ENCODE peak calls at places on chromosomes 3 and 15, in four cellular contexts. One of them, this sample, is unnamed.

GRCh38 chr3:120140098-120140742 is 46.0 kb upstream of the GSK3B start:
- DNase-seq in heart left ventricle: no peak
- DNase-seq in thoracic aorta: no peak
- DNase-seq in GM12878: no peak
- DNase-seq in this sample: no peak

GRCh38 chr15:86538141-86538540 is 458.5 kb downstream of the AGBL1 start:
- DNase-seq in heart left ventricle: no peak
- DNase-seq in thoracic aorta: no peak
- DNase-seq in GM12878: no peak
- DNase-seq in this sample: no peak

GRCh38 chr3:3509665-3510064 is 289.6 kb upstream of the LRRN1 start:
- DNase-seq in heart left ventricle: no peak
- DNase-seq in thoracic aorta: no peak
- DNase-seq in GM12878: no peak
- DNase-seq in this sample: no peak

GRCh38 chr3:127820871-127821853 is 1.2 kb downstream of the MGLL start:
- DNase-seq in heart left ventricle: no peak
- DNase-seq in thoracic aorta: no peak
- DNase-seq in GM12878: no peak
- DNase-seq in this sample: no peak

GRCh38 chr3:3605181-3605580 is 194.1 kb upstream of the LRRN1 start:
- DNase-seq in heart left ventricle: no peak
- DNase-seq in thoracic aorta: no peak
- DNase-seq in GM12878: no peak
- DNase-seq in this sample: no peak

GRCh38 chr3:56122911-56123310 is 345.4 kb downstream of the ERC2 start:
- DNase-seq in heart left ventricle: no peak
- DNase-seq in thoracic aorta: no peak
- DNase-seq in GM12878: no peak
- DNase-seq in this sample: no peak

GRCh38 chr3:186938716-186939115 is 8.4 kb downstream of the ST6GAL1 start:
- DNase-seq in heart left ventricle: peak; percentile 78
- DNase-seq in thoracic aorta: no peak
- DNase-seq in GM12878: no peak
- DNase-seq in this sample: no peak

GRCh38 chr3:101938262-101938847 is 89.0 kb downstream of the NFKBIZ start:
- DNase-seq in heart left ventricle: no peak
- DNase-seq in thoracic aorta: no peak
- DNase-seq in GM12878: no peak
- DNase-seq in this sample: no peak

DNA sequence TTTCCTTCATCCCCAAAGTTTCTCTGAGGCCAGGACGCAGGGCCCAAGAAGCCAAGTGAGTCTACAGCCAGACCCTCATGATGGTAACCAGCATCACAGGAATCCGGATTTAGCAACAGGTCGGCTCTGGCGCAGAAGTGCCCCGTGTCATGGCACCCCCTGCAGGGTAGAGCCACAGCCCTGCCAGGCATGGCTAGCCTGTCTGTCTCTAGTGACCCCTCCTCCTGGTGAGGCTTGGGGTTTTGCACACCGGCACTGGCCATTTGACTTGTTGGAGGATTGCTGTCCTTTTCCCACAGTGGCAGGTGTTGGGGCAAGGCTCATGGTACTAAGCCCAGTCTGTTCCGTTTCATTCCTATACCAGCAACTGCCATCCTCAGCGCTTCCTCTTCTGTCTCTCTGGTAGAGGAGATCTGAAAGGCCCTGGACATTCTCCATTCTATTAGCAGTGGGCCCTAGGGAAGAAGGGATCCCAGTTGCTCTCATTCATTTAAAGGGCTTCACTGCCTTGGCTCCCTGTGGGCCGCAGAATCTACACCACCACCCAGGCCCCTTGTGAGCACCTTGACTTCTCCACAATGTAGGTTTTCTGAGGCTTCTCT is 9.4 kb upstream of the CHAC1 start:
- DNase-seq in heart left ventricle: no peak
- DNase-seq in thoracic aorta: no peak
- DNase-seq in GM12878: no peak
- DNase-seq in this sample: no peak
- H3K27ac ChIP-seq in heart left ventricle: no peak overlapping the region
- H3K27ac ChIP-seq in thoracic aorta: no peak overlapping the region
- H3K27ac ChIP-seq in GM12878: no peak overlapping the region
- H3K27ac ChIP-seq in this sample: no peak overlapping the region

GRCh38 chr15:94081829-94082228 is 149.5 kb upstream of the MCTP2 start:
- DNase-seq in heart left ventricle: no peak
- DNase-seq in thoracic aorta: no peak
- DNase-seq in GM12878: no peak
- DNase-seq in this sample: no peak

GRCh38 chr15:94080416-94080815 is 150.9 kb upstream of the MCTP2 start:
- DNase-seq in heart left ventricle: peak; percentile 71
- DNase-seq in thoracic aorta: no peak
- DNase-seq in GM12878: no peak
- DNase-seq in this sample: no peak

GRCh38 chr15:94080989-94081605 is 150.3 kb upstream of the MCTP2 start:
- DNase-seq in heart left ventricle: no peak
- DNase-seq in thoracic aorta: no peak
- DNase-seq in GM12878: no peak
- DNase-seq in this sample: no peak

GRCh38 chr15:94086360-94086759 is 145.0 kb upstream of the MCTP2 start:
- DNase-seq in heart left ventricle: no peak
- DNase-seq in thoracic aorta: no peak
- DNase-seq in GM12878: no peak
- DNase-seq in this sample: no peak

DNA sequence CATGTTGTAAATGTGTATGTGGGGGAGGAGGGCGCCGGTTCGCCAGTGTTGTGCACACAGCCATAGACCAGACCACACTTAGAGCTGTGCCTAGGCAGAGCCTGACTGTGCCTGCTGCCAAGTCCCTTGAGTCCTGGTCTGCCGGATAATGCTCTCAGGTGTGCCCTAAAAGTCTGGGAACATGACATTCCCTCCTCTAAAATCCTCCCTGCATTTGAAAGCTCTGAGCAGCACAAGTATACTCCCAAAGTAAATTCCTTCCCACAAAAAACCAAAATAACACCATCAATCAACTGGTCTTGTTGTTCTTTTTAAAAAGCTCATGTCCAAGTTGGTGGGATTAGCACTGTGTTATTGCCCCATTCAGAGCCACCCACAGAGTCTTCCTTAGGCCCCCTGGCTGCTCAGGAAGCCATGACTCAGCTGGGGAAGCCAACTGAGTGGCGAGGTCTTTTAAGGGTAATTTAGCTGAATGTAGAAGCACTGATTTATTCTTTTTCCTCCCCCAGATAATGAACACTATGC is 147.8 kb upstream of the MCTP2 start:
- DNase-seq in heart left ventricle: no peak
- DNase-seq in thoracic aorta: no peak
- DNase-seq in GM12878: no peak
- DNase-seq in this sample: no peak
- H3K27me3 ChIP-seq in heart left ventricle: no peaks in the 10 kb centered on the region
- H3K27me3 ChIP-seq in thoracic aorta: no peaks in the 10 kb centered on the region
- H3K27me3 ChIP-seq in GM12878: peaks cover 2% of the 10 kb centered on the region
- H3K27me3 ChIP-seq in this sample: no peaks in the 10 kb centered on the region

DNA sequence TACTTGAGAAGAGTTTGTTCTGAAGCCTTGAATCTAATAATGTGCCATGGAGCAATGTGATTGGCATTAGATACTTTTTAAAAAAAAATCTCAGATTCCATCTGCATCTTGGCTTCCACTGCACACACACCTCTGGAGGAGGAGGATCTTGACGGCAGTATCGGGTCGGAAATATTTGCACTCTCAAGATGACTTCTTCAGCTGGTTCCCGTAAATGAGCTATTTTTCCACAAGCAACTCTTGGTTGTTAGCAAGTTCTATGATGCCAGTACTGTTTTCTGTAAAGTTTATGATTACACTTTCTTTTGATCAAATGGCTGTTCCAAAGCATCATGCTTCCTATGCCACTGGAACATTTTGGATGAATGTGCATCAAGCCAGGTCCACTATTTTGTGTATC is 43.7 kb downstream of the CCR3 start:
- DNase-seq in heart left ventricle: no peak
- DNase-seq in thoracic aorta: no peak
- DNase-seq in GM12878: no peak
- DNase-seq in this sample: no peak
- H3K27ac ChIP-seq in heart left ventricle: peak overlapping the region; percentile 28
- H3K27ac ChIP-seq in thoracic aorta: no peak overlapping the region
- H3K27ac ChIP-seq in GM12878: no peak overlapping the region
- H3K27ac ChIP-seq in this sample: no peak overlapping the region

GRCh38 chr15:26873846-26874245 is 7.0 kb downstream of the GABRA5 start:
- DNase-seq in heart left ventricle: peak; percentile 48
- DNase-seq in thoracic aorta: no peak
- DNase-seq in GM12878: no peak
- DNase-seq in this sample: peak; percentile 62

GRCh38 chr15:26879770-26880169 is 12.9 kb downstream of the GABRA5 start:
- DNase-seq in heart left ventricle: no peak
- DNase-seq in thoracic aorta: no peak
- DNase-seq in GM12878: no peak
- DNase-seq in this sample: peak; percentile 40

GRCh38 chr15:26875476-26875850 is 8.6 kb downstream of the GABRA5 start:
- DNase-seq in heart left ventricle: no peak
- DNase-seq in thoracic aorta: no peak
- DNase-seq in GM12878: no peak
- DNase-seq in this sample: no peak

GRCh38 chr15:26874774-26875475 is 8.1 kb downstream of the GABRA5 start:
- DNase-seq in heart left ventricle: no peak
- DNase-seq in thoracic aorta: no peak
- DNase-seq in GM12878: no peak
- DNase-seq in this sample: no peak

DNA sequence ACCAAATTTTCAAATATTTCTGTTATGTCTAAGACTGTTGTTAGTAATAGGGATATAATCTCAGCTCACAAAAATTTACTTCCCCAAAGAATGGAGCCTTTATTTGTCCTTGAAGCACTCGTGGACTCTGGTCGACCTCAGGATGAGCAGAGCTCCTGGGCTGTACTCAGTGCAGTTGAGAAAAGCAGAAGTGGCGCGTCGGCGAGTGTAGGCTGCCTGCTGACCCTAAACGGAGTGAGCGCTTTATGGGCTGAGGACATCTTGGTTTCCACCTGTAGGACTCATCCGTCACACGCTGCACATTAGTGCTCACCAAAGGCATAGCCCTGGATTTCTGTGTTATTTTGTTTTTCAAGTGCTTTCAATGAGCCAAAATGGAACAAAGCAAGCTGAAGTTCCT is 11.0 kb downstream of the GABRA5 start:
- DNase-seq in heart left ventricle: no peak
- DNase-seq in thoracic aorta: no peak
- DNase-seq in GM12878: no peak
- DNase-seq in this sample: no peak
- H3K27me3 ChIP-seq in heart left ventricle: peaks cover 9% of the 10 kb centered on the region
- H3K27me3 ChIP-seq in thoracic aorta: no peaks in the 10 kb centered on the region
- H3K27me3 ChIP-seq in GM12878: no peaks in the 10 kb centered on the region
- H3K27me3 ChIP-seq in this sample: no peaks in the 10 kb centered on the region

DNA sequence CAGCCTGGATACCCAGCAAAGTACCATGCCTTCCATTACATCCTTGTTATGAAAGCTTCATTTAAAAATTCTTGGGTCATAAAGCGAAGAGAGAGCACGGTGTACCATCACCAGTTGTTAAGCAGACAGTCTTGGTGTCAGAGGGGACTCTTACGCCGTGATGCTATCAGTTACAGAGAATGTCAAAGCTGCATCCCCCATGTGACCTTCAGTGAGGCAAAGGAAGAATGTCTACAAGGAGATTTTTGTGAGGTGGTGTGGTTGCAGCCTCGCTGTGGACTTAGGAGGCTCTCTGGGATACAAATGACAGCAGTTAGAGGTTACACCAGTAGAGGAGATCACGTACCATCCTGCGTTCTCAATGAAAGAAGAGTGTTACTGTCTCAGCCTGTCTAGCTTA is 278.3 kb downstream of the FEZF2 start:
- DNase-seq in heart left ventricle: no peak
- DNase-seq in thoracic aorta: no peak
- DNase-seq in GM12878: no peak
- DNase-seq in this sample: no peak
- H3K27ac ChIP-seq in heart left ventricle: no peak overlapping the region
- H3K27ac ChIP-seq in thoracic aorta: peak overlapping the region; percentile 79
- H3K27ac ChIP-seq in GM12878: no peak overlapping the region
- H3K27ac ChIP-seq in this sample: no peak overlapping the region

GRCh38 chr15:89381330-89381729 is 46.7 kb upstream of the POLG start:
- DNase-seq in heart left ventricle: no peak
- DNase-seq in thoracic aorta: no peak
- DNase-seq in GM12878: no peak
- DNase-seq in this sample: no peak

GRCh38 chr15:89379818-89380217 is 45.2 kb upstream of the POLG start:
- DNase-seq in heart left ventricle: no peak
- DNase-seq in thoracic aorta: no peak
- DNase-seq in GM12878: no peak
- DNase-seq in this sample: no peak

GRCh38 chr15:89383635-89384604 is 49.3 kb upstream of the POLG start:
- DNase-seq in heart left ventricle: peak; percentile 54
- DNase-seq in thoracic aorta: no peak
- DNase-seq in GM12878: no peak
- DNase-seq in this sample: peak; percentile 88

GRCh38 chr15:89381888-89382287 is 47.3 kb upstream of the POLG start:
- DNase-seq in heart left ventricle: no peak
- DNase-seq in thoracic aorta: no peak
- DNase-seq in GM12878: no peak
- DNase-seq in this sample: no peak

DNA sequence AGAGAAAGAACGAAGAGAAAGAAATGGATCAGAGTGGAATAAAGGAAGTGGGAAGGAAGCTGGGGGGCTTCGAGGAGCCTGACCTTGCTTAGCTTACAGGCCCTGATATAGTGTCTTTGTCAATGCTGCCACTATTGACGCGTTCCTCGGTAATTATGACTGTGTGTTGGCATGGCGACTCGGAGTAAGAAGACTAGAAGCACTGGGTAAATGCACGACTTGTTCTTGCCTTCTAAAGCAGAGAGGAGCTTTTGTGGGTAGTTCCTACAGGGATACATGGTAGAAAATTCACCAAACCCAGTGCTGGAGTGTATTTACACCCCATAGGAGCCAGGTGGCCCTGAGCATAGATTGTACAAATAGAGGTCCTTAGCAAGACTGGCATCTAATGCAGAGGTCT is 47.7 kb upstream of the POLG start:
- DNase-seq in heart left ventricle: no peak
- DNase-seq in thoracic aorta: no peak
- DNase-seq in GM12878: no peak
- DNase-seq in this sample: no peak
- H3K27me3 ChIP-seq in heart left ventricle: peaks cover 58% of the 10 kb centered on the region
- H3K27me3 ChIP-seq in thoracic aorta: peaks cover 18% of the 10 kb centered on the region
- H3K27me3 ChIP-seq in GM12878: peaks cover 16% of the 10 kb centered on the region
- H3K27me3 ChIP-seq in this sample: peaks cover 5% of the 10 kb centered on the region